ENCODE peak calls at places on chromosome 15, in eight cellular contexts. One of them, this sample, is unnamed.

GRCh38 chr15:27903405-27903804 is 195.7 kb downstream of the OCA2 start:
- DNase-seq in foreskin fibroblast: no peak
- DNase-seq in astrocyte of the cerebellum: no peak
- DNase-seq in fibroblast of mammary gland: no peak
- DNase-seq in right lobe of liver: no peak
- DNase-seq in astrocyte: no peak
- DNase-seq in fibroblast of lung: no peak
- DNase-seq in brain microvascular endothelial cell: no peak
- DNase-seq in this sample: no peak

GRCh38 chr15:67098768-67099282 is 33.4 kb downstream of the SMAD3 start:
- DNase-seq in fibroblast of lung: peak; percentile 33
- DNase-seq in right lobe of liver: peak; percentile 61
- DNase-seq in foreskin fibroblast: peak; percentile 24
- DNase-seq in astrocyte: no peak
- DNase-seq in astrocyte of the cerebellum: no peak
- DNase-seq in fibroblast of mammary gland: no peak
- DNase-seq in brain microvascular endothelial cell: no peak
- DNase-seq in this sample: no peak

GRCh38 chr15:69060744-69061143 is 46.2 kb downstream of the NOX5 start:
- DNase-seq in astrocyte: no peak
- DNase-seq in brain microvascular endothelial cell: no peak
- DNase-seq in foreskin fibroblast: no peak
- DNase-seq in fibroblast of mammary gland: no peak
- DNase-seq in fibroblast of lung: no peak
- DNase-seq in astrocyte of the cerebellum: no peak
- DNase-seq in right lobe of liver: no peak
- DNase-seq in this sample: no peak

GRCh38 chr15:87369269-87369668 is 887.3 kb downstream of the NTRK3 start:
- DNase-seq in brain microvascular endothelial cell: peak; percentile 91
- DNase-seq in right lobe of liver: no peak
- DNase-seq in astrocyte of the cerebellum: peak; percentile 95
- DNase-seq in foreskin fibroblast: peak; percentile 89
- DNase-seq in fibroblast of lung: peak; percentile 99
- DNase-seq in fibroblast of mammary gland: peak; percentile 84
- DNase-seq in astrocyte: peak; percentile 99
- DNase-seq in this sample: peak; percentile 82

GRCh38 chr15:41798607-41799487 is 24.6 kb downstream of the MAPKBP1 start:
- DNase-seq in astrocyte of the cerebellum: no peak
- DNase-seq in astrocyte: no peak
- DNase-seq in fibroblast of lung: peak; percentile 20
- DNase-seq in foreskin fibroblast: peak; percentile 69
- DNase-seq in right lobe of liver: no peak
- DNase-seq in fibroblast of mammary gland: peak; percentile 41
- DNase-seq in brain microvascular endothelial cell: no peak
- DNase-seq in this sample: no peak

GRCh38 chr15:79101866-79102581 is 11.4 kb upstream of the RASGRF1 start:
- DNase-seq in astrocyte: no peak
- DNase-seq in fibroblast of mammary gland: peak; percentile 57
- DNase-seq in right lobe of liver: no peak
- DNase-seq in brain microvascular endothelial cell: no peak
- DNase-seq in foreskin fibroblast: no peak
- DNase-seq in fibroblast of lung: no peak
- DNase-seq in astrocyte of the cerebellum: no peak
- DNase-seq in this sample: no peak

GRCh38 chr15:58080398-58080797 is 14.9 kb upstream of the ALDH1A2 start:
- DNase-seq in brain microvascular endothelial cell: no peak
- DNase-seq in foreskin fibroblast: no peak
- DNase-seq in astrocyte: no peak
- DNase-seq in astrocyte of the cerebellum: no peak
- DNase-seq in right lobe of liver: no peak
- DNase-seq in fibroblast of lung: no peak
- DNase-seq in fibroblast of mammary gland: no peak
- DNase-seq in this sample: no peak

GRCh38 chr15:92661961-92662360 is 6.4 kb upstream of the FAM174B start:
- DNase-seq in right lobe of liver: no peak
- DNase-seq in fibroblast of mammary gland: no peak
- DNase-seq in fibroblast of lung: no peak
- DNase-seq in foreskin fibroblast: no peak
- DNase-seq in brain microvascular endothelial cell: no peak
- DNase-seq in astrocyte of the cerebellum: no peak
- DNase-seq in astrocyte: no peak
- DNase-seq in this sample: no peak

GRCh38 chr15:39969002-39969394 is 35.1 kb downstream of the EIF2AK4 start:
- DNase-seq in fibroblast of mammary gland: no peak
- DNase-seq in astrocyte of the cerebellum: no peak
- DNase-seq in foreskin fibroblast: no peak
- DNase-seq in brain microvascular endothelial cell: no peak
- DNase-seq in astrocyte: no peak
- DNase-seq in right lobe of liver: no peak
- DNase-seq in fibroblast of lung: no peak
- DNase-seq in this sample: no peak

GRCh38 chr15:40472171-40472727 is 1.5 kb downstream of the CHST14 start:
- DNase-seq in right lobe of liver: no peak
- DNase-seq in fibroblast of mammary gland: no peak
- DNase-seq in astrocyte of the cerebellum: no peak
- DNase-seq in fibroblast of lung: no peak
- DNase-seq in astrocyte: no peak
- DNase-seq in brain microvascular endothelial cell: no peak
- DNase-seq in foreskin fibroblast: no peak
- DNase-seq in this sample: no peak

GRCh38 chr15:42081463-42081830 is 12.9 kb downstream of the PLA2G4D start:
- DNase-seq in fibroblast of mammary gland: no peak
- DNase-seq in fibroblast of lung: no peak
- DNase-seq in astrocyte of the cerebellum: no peak
- DNase-seq in foreskin fibroblast: no peak
- DNase-seq in right lobe of liver: no peak
- DNase-seq in brain microvascular endothelial cell: no peak
- DNase-seq in astrocyte: no peak
- DNase-seq in this sample: no peak

GRCh38 chr15:74542192-74543042 is 1.4 kb downstream of the ARID3B start:
- DNase-seq in fibroblast of mammary gland: no peak
- DNase-seq in foreskin fibroblast: peak; percentile 26
- DNase-seq in fibroblast of lung: no peak
- DNase-seq in astrocyte of the cerebellum: no peak
- DNase-seq in brain microvascular endothelial cell: no peak
- DNase-seq in astrocyte: no peak
- DNase-seq in right lobe of liver: no peak
- DNase-seq in this sample: no peak

GRCh38 chr15:74545061-74545460 is 4.0 kb downstream of the ARID3B start:
- DNase-seq in right lobe of liver: no peak
- DNase-seq in fibroblast of lung: no peak
- DNase-seq in astrocyte of the cerebellum: no peak
- DNase-seq in astrocyte: no peak
- DNase-seq in brain microvascular endothelial cell: no peak
- DNase-seq in foreskin fibroblast: no peak
- DNase-seq in fibroblast of mammary gland: no peak
- DNase-seq in this sample: no peak

GRCh38 chr15:74543043-74543422 is 2.0 kb downstream of the ARID3B start:
- DNase-seq in foreskin fibroblast: no peak
- DNase-seq in brain microvascular endothelial cell: no peak
- DNase-seq in fibroblast of lung: no peak
- DNase-seq in right lobe of liver: no peak
- DNase-seq in fibroblast of mammary gland: no peak
- DNase-seq in astrocyte of the cerebellum: no peak
- DNase-seq in astrocyte: no peak
- DNase-seq in this sample: no peak

GRCh38 chr15:74541494-74542191 is 623 bp downstream of the ARID3B start:
- DNase-seq in astrocyte: peak; percentile 37
- DNase-seq in right lobe of liver: peak; percentile 51
- DNase-seq in fibroblast of lung: peak; percentile 55
- DNase-seq in foreskin fibroblast: peak; percentile 73
- DNase-seq in brain microvascular endothelial cell: peak; percentile 49
- DNase-seq in fibroblast of mammary gland: peak; percentile 57
- DNase-seq in astrocyte of the cerebellum: no peak
- DNase-seq in this sample: no peak

DNA sequence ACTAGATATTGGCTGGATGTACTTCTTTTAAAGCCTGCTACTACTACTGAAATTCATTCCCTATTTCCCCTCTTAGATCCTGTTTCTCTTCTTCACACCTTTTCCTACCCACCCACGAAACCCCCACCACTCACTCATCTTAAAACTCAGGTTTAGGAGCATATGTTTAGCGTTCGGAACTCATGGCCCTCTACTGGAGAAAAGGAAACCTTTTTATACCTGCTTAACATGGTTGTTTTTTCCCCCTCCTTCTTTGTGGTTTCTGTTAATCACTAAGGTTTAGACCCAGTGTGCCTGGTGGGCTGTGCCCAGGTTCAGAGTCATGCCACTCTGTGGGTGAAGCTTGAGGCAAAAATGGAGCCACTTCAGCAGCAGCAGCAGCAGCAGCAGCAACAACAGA is 2.6 kb downstream of the ARID3B start:
- DNase-seq in brain microvascular endothelial cell: no peak
- DNase-seq in astrocyte of the cerebellum: no peak
- DNase-seq in foreskin fibroblast: no peak
- DNase-seq in fibroblast of lung: no peak
- DNase-seq in fibroblast of mammary gland: no peak
- DNase-seq in astrocyte: no peak
- DNase-seq in right lobe of liver: no peak
- DNase-seq in this sample: no peak
- TF ChIP-seq CTCF in brain microvascular endothelial cell: peak; percentile 42
- TF ChIP-seq CTCF in astrocyte of the cerebellum: peak; percentile 22
- TF ChIP-seq CTCF in foreskin fibroblast: no peak
- TF ChIP-seq CTCF in fibroblast of lung: no peak
- TF ChIP-seq CTCF in fibroblast of mammary gland: no peak
- TF ChIP-seq CTCF in astrocyte: peak; percentile 7
- TF ChIP-seq CTCF in right lobe of liver: no peak
- TF ChIP-seq CTCF in this sample: no peak

DNA sequence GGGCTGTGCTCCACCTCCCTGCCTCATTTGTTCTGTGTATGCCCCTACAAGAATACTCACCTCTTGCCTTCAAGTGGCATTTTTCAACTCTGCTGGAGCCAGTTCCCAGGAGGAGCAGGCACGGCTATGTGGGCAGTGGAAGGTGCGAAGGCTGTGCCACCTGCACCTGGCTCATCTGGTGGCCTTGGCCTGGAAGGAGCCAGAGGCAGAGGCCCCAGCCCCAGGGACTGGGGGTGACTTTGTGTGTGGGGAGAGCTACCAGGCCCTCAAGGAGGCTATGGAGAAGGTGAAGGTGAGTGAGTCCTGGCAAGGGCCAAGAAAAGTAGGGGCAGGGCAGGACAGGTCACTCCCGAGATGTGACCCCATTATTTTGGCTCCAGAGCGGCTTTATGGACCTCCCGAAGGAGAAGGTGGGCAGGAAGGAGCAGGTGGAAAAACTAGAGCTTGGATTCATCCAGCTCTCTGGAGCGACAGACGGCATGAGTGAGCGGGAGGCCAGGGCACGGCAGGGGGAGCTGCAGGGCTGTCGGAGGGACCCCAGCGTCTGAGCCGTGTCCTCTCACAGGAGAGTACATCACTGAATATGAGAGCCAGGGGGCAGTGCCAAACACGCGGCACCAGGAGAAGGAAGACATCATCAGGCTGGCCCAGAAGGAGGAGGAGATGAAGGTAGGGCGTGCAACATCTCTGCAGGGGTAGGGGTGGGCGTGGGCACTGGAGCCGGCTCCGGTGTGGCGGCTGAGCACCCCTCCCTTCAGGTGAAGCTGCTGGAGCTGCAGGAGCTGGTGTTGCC is 57.3 kb upstream of the UBE2Q2 start:
- DNase-seq in astrocyte: no peak
- DNase-seq in fibroblast of mammary gland: no peak
- DNase-seq in fibroblast of lung: peak; percentile 9
- DNase-seq in brain microvascular endothelial cell: no peak
- DNase-seq in astrocyte of the cerebellum: no peak
- DNase-seq in right lobe of liver: peak; percentile 20
- DNase-seq in foreskin fibroblast: peak; percentile 15
- DNase-seq in this sample: no peak
- H3K4me3 ChIP-seq in astrocyte: no peak overlapping the region
- H3K4me3 ChIP-seq in fibroblast of mammary gland: no peak overlapping the region
- H3K4me3 ChIP-seq in fibroblast of lung: no peak overlapping the region
- H3K4me3 ChIP-seq in brain microvascular endothelial cell: no peak overlapping the region
- H3K4me3 ChIP-seq in astrocyte of the cerebellum: no peak overlapping the region
- H3K4me3 ChIP-seq in right lobe of liver: no peak overlapping the region
- H3K4me3 ChIP-seq in foreskin fibroblast: no peak overlapping the region
- H3K4me3 ChIP-seq in this sample: no peak overlapping the region

DNA sequence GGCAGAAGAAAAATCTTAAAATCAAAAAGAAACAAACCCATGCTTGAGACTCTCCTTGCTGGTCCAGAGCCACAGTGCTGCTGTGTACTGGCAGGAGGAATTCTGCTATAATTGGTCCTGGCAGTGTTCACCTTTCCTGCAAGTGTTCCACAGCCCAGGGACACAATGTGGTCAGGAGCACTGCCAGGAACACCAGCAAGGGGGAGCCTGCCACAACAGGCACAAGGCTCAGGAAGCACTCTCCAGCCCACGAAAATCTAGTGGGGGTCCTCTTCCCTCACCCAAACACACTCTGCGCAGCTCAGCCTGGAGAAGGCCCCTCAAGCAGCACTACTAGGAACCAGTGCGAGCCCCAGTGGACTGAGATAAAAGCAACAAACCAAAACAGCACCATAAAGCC is 92.9 kb downstream of the UBE3A start:
- DNase-seq in astrocyte of the cerebellum: peak; percentile 78
- DNase-seq in foreskin fibroblast: no peak
- DNase-seq in right lobe of liver: no peak
- DNase-seq in fibroblast of lung: peak; percentile 65
- DNase-seq in brain microvascular endothelial cell: peak; percentile 11
- DNase-seq in astrocyte: peak; percentile 53
- DNase-seq in fibroblast of mammary gland: peak; percentile 39
- DNase-seq in this sample: no peak
- TF ChIP-seq CTCF in astrocyte of the cerebellum: peak; percentile 38
- TF ChIP-seq CTCF in foreskin fibroblast: no peak
- TF ChIP-seq CTCF in right lobe of liver: peak; percentile 26
- TF ChIP-seq CTCF in fibroblast of lung: peak; percentile 16
- TF ChIP-seq CTCF in brain microvascular endothelial cell: peak; percentile 60
- TF ChIP-seq CTCF in astrocyte: no peak
- TF ChIP-seq CTCF in fibroblast of mammary gland: peak; percentile 19
- TF ChIP-seq CTCF in this sample: peak; percentile 21

GRCh38 chr15:80778621-80778963 is 578 bp upstream of the CEMIP start:
- DNase-seq in right lobe of liver: no peak
- DNase-seq in foreskin fibroblast: no peak
- DNase-seq in astrocyte of the cerebellum: no peak
- DNase-seq in brain microvascular endothelial cell: no peak
- DNase-seq in fibroblast of lung: no peak
- DNase-seq in astrocyte: no peak
- DNase-seq in fibroblast of mammary gland: no peak
- DNase-seq in this sample: no peak
- H3K4me3 ChIP-seq in right lobe of liver: peak overlapping the region; percentile 52
- H3K4me3 ChIP-seq in foreskin fibroblast: peak overlapping the region; percentile 82
- H3K4me3 ChIP-seq in astrocyte of the cerebellum: peak overlapping the region; percentile 80
- H3K4me3 ChIP-seq in brain microvascular endothelial cell: no peak overlapping the region
- H3K4me3 ChIP-seq in fibroblast of lung: no peak overlapping the region
- H3K4me3 ChIP-seq in astrocyte: peak overlapping the region; percentile 35
- H3K4me3 ChIP-seq in fibroblast of mammary gland: no peak overlapping the region
- H3K4me3 ChIP-seq in this sample: peak overlapping the region; percentile 76

GRCh38 chr15:65286069-65286703 is 497 bp downstream of the PARP16 start:
- DNase-seq in fibroblast of mammary gland: no peak
- DNase-seq in astrocyte of the cerebellum: no peak
- DNase-seq in brain microvascular endothelial cell: no peak
- DNase-seq in foreskin fibroblast: peak; percentile 36
- DNase-seq in astrocyte: peak; percentile 18
- DNase-seq in fibroblast of lung: peak; percentile 38
- DNase-seq in right lobe of liver: peak; percentile 86
- DNase-seq in this sample: no peak
- TF ChIP-seq CTCF in fibroblast of mammary gland: no peak
- TF ChIP-seq CTCF in astrocyte of the cerebellum: no peak
- TF ChIP-seq CTCF in brain microvascular endothelial cell: no peak
- TF ChIP-seq CTCF in foreskin fibroblast: no peak
- TF ChIP-seq CTCF in astrocyte: no peak
- TF ChIP-seq CTCF in fibroblast of lung: no peak
- TF ChIP-seq CTCF in right lobe of liver: no peak
- TF ChIP-seq CTCF in this sample: no peak